ENCODE peak calls at places on chromosomes 2 and 18, in seven cellular contexts. U, N, C, E, V, K and D are unnamed samples.

GRCh38 chr2:84694088-84694622 is 177.9 kb downstream of the DNAH6 start:
- DNase-seq in U (no peak), N (no peak), C (no peak), E (no peak), V (no peak), K (no peak), D (no peak)

GRCh38 chr2:73218298-73218697 is 4.3 kb downstream of the SMYD5 start:
- DNase-seq in U (no peak), N (no peak), C (peak), E (peak), V (no peak), K (no peak), D (no peak)

GRCh38 chr2:85680707-85681353 is 12.8 kb upstream of the SFTPB start:
- DNase-seq in U (no peak), N (no peak), C (no peak), E (no peak), V (no peak), K (no peak), D (no peak)

GRCh38 chr2:58010599-58010998 is 36.0 kb upstream of the VRK2 start:
- DNase-seq in U (no peak), N (no peak), C (no peak), E (no peak), V (no peak), K (no peak), D (no peak)

GRCh38 chr2:233489666-233490065 is 76.9 kb downstream of the USP40 start:
- DNase-seq in U (no peak), N (no peak), C (no peak), E (peak), V (no peak), K (no peak), D (no peak)

GRCh38 chr2:16664052-16664731 is 1.4 kb downstream of the CYRIA start:
- DNase-seq in U (peak), N (peak), C (no peak), E (peak), V (no peak), K (no peak), D (peak)

GRCh38 chr18:45254683-45255082 is 360.6 kb upstream of the SLC14A2 start:
- DNase-seq in U (no peak), N (no peak), C (no peak), E (no peak), V (no peak), K (no peak), D (no peak)

GRCh38 chr2:189580267-189580661 is 322 bp downstream of the SLC40A1 start:
- DNase-seq in U (peak), N (no peak), C (peak), E (no peak), V (no peak), K (no peak), D (no peak)

DNA sequence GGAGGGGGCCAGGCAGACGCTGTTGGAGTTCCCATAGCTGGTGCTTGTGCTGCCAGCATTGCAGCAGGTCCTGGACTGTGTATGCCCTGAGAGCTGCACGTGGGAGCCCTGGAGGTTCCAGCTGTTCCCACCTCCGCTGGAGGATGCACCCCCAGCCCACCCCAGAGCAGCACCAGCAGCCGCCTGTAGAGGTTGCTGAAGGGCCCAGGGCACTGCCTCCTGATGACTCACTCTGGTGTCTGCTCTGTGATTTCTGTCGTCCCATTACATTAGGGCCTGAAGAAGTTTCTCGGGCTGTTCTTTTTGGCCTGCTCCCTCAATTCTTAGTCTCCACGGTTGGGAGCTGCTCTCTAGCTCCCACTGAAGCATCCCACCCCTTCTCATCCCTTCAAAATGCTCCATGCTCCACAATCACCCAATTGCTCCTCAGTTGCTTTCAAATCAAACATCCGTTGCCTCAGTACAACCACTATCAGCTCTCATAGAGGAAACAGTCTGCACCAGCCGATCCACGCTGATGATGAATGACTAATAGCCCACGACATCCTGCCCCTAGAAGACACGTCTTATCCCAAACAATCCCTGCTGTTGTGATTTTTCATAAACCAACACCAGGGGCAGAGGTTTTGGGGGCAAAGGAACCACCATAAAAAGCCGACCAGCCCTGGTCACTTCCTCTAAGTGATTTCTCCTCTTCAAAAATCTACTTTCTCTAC is 65.2 kb upstream of the RNF152 start:
- DNase-seq in U (no peak), N (no peak), C (no peak), E (no peak), V (no peak), K (no peak), D (no peak)
- TF ChIP-seq CTCF in U (no peak), N (peak), C (no peak), E (peak), V (peak), K (no peak), D (no peak)

GRCh38 chr2:204108874-204109295 is 172.3 kb downstream of the ICOS start:
- DNase-seq in U (no peak), N (no peak), C (no peak), E (no peak), V (no peak), K (no peak), D (no peak)

GRCh38 chr2:204109681-204110080 is 173.1 kb downstream of the ICOS start:
- DNase-seq in U (no peak), N (peak), C (no peak), E (no peak), V (no peak), K (no peak), D (no peak)

GRCh38 chr2:204110250-204111183 is 174.0 kb downstream of the ICOS start:
- DNase-seq in U (peak), N (peak), C (no peak), E (peak), V (no peak), K (no peak), D (no peak)

GRCh38 chr2:204108301-204108700 is 171.7 kb downstream of the ICOS start:
- DNase-seq in U (no peak), N (peak), C (no peak), E (peak), V (no peak), K (no peak), D (no peak)

GRCh38 chr2:204104821-204105220 is 168.3 kb downstream of the ICOS start:
- DNase-seq in U (no peak), N (no peak), C (no peak), E (no peak), V (no peak), K (no peak), D (no peak)
- TF ChIP-seq CTCF in U (no peak), N (no peak), C (no peak), E (no peak), V (no peak), K (no peak), D (no peak)

GRCh38 chr18:73660931-73661330 is 486.7 kb downstream of the FBXO15 start:
- DNase-seq in U (no peak), N (no peak), C (no peak), E (no peak), V (no peak), K (no peak), D (no peak)
- TF ChIP-seq CTCF in U (no peak), N (no peak), C (no peak), E (no peak), V (no peak), K (no peak), D (no peak)

GRCh38 chr2:182586426-182586825 is 129.6 kb upstream of the DNAJC10 start:
- DNase-seq in U (no peak), N (no peak), C (no peak), E (no peak), V (no peak), K (no peak), D (no peak)
- TF ChIP-seq CTCF in U (no peak), N (no peak), C (no peak), E (no peak), V (no peak), K (no peak), D (no peak)

GRCh38 chr18:11042247-11042646 is 107.1 kb downstream of the PIEZO2 start:
- DNase-seq in U (no peak), N (peak), C (no peak), E (peak), V (no peak), K (no peak), D (no peak)

GRCh38 chr18:11040359-11040758 is 109.0 kb downstream of the PIEZO2 start:
- DNase-seq in U (no peak), N (no peak), C (no peak), E (no peak), V (no peak), K (no peak), D (no peak)

GRCh38 chr18:11040823-11041712 is 108.3 kb downstream of the PIEZO2 start:
- DNase-seq in U (no peak), N (peak), C (no peak), E (peak), V (no peak), K (no peak), D (no peak)

GRCh38 chr18:11047156-11047555 is 102.2 kb downstream of the PIEZO2 start:
- DNase-seq in U (no peak), N (no peak), C (no peak), E (no peak), V (no peak), K (no peak), D (no peak)

DNA sequence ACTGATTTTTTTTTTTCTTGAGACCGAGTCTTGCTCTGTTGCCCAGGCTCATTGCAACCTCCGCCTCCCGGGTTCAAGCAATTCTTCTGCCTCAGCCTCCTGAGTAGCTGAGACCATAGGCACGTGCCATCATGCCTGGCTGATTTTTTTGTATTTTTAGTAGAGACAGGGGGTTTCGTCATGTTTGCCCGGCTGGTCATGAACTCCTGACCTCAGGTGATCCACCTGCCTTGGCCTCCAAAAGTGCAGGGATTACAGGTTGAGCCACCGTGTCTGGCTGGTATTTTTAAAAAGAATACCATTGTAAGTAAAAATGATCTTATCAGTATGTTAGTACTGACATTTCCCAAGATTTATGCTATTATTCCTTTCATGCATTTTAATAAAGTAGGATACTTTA is 105.7 kb downstream of the PIEZO2 start:
- DNase-seq in U (no peak), N (no peak), C (no peak), E (no peak), V (no peak), K (no peak), D (no peak)
- TF ChIP-seq CTCF in U (no peak), N (no peak), C (no peak), E (no peak), V (no peak), K (no peak), D (no peak)

GRCh38 chr2:27445615-27446014 is 3.4 kb downstream of the KRTCAP3 start:
- DNase-seq in U (no peak), N (no peak), C (no peak), E (no peak), V (no peak), K (no peak), D (no peak)
- TF ChIP-seq CTCF in U (no peak), N (no peak), C (no peak), E (no peak), V (no peak), K (no peak), D (no peak)

GRCh38 chr2:88303865-88304264 is 133.7 kb downstream of the THNSL2 start:
- DNase-seq in U (no peak), N (no peak), C (no peak), E (no peak), V (no peak), K (no peak), D (no peak)

GRCh38 chr2:88310787-88311186 is 140.6 kb downstream of the THNSL2 start:
- DNase-seq in U (no peak), N (no peak), C (no peak), E (no peak), V (no peak), K (no peak), D (no peak)

GRCh38 chr2:88307817-88308216 is 137.7 kb downstream of the THNSL2 start:
- DNase-seq in U (no peak), N (peak), C (no peak), E (no peak), V (no peak), K (no peak), D (no peak)
- TF ChIP-seq CTCF in U (no peak), N (peak), C (peak), E (peak), V (peak), K (peak), D (peak)